ENCODE peak calls at places on chromosomes 3 and 15, in four cellular contexts. P is psoas muscle, B is H9, T is SW480. Z is an unnamed sample.

GRCh38 chr15:67761343-67761742 is 64.0 kb upstream of the SKOR1 start:
- DNase-seq in P (no peak), B (no peak), T (peak), Z (no peak)

GRCh38 chr3:137121704-137122314 is 164.0 kb downstream of the IL20RB start:
- DNase-seq in P (no peak), B (peak), T (peak), Z (no peak)

GRCh38 chr15:98231696-98232440 is 271.4 kb downstream of the ARRDC4 start:
- DNase-seq in P (no peak), B (no peak), T (no peak), Z (no peak)

GRCh38 chr3:12686096-12686495 is 22.2 kb upstream of the RAF1 start:
- DNase-seq in P (no peak), B (no peak), T (no peak), Z (no peak)

GRCh38 chr3:9617736-9618135 is 31.6 kb upstream of the MTMR14 start:
- DNase-seq in P (no peak), B (no peak), T (no peak), Z (no peak)

GRCh38 chr3:48983096-48983495 is 6.9 kb upstream of the P4HTM start:
- DNase-seq in P (no peak), B (no peak), T (no peak), Z (no peak)

GRCh38 chr3:160399347-160400047 is at the start of gene SMC4:
- DNase-seq in P (peak), B (peak), T (peak), Z (peak)

GRCh38 chr3:148079370-148079769 is 618.3 kb upstream of the AGTR1 start:
- DNase-seq in P (no peak), B (no peak), T (no peak), Z (no peak)

GRCh38 chr3:43455233-43455632 is 166.6 kb downstream of the ANO10 start:
- DNase-seq in P (no peak), B (no peak), T (peak), Z (no peak)

GRCh38 chr3:49422379-49423248 is at the start of gene AMT:
- DNase-seq in P (no peak), B (peak), T (no peak), Z (no peak)

GRCh38 chr15:32656091-32656860 is 14.8 kb downstream of the SCG5 start:
- DNase-seq in P (no peak), B (no peak), T (no peak), Z (no peak)

GRCh38 chr3:111810909-111811308 is 48.2 kb upstream of the PHLDB2 start:
- DNase-seq in P (no peak), B (no peak), T (no peak), Z (no peak)

GRCh38 chr15:43441316-43441715 is 51.6 kb downstream of the TP53BP1 start:
- DNase-seq in P (no peak), B (no peak), T (no peak), Z (no peak)

GRCh38 chr3:48157950-48158376 is 30.3 kb downstream of the CDC25A start:
- DNase-seq in P (peak), B (peak), T (peak), Z (peak)

GRCh38 chr3:124234852-124235252 is 242.9 kb upstream of the ROPN1 start:
- DNase-seq in P (peak), B (no peak), T (no peak), Z (no peak)

GRCh38 chr3:28958656-28959055 is 322.2 kb upstream of the RBMS3 start:
- DNase-seq in P (no peak), B (no peak), T (no peak), Z (no peak)

Z was measured in stimulated activated CD8-positive, alpha-beta memory T cell treated with anti-CD3 and anti-CD28 coated beads, Interleukin-15, amount 100 ng/mL, for 48 hours.